ENCODE peak calls at places on chromosomes 12 and 14, in four cellular contexts. E is upper lobe of right lung, V is MCF 10A, W is left ventricle myocardium inferior. M is an unnamed sample.

GRCh38 chr12:55687746-55688145 is 20.0 kb downstream of the ITGA7 start:
- DNase-seq in V (no peak), W (no peak), E (peak; percentile 31), M (no peak)

GRCh38 chr12:102593128-102593527 is 112.8 kb upstream of the IGF1 start:
- DNase-seq in W (no peak), E (no peak), V (peak; percentile 5), M (no peak)

GRCh38 chr14:73787760-73788508 is 63.7 kb upstream of the PTGR2 start:
- DNase-seq in W (no peak), V (peak; percentile 52), E (no peak), M (no peak)

GRCh38 chr12:105106621-105107020 is 910 bp upstream of the WASHC4 start:
- DNase-seq in V (no peak), W (no peak), E (no peak), M (no peak)

GRCh38 chr12:89451876-89452275 is 72.7 kb downstream of the GALNT4 start:
- DNase-seq in V (peak; percentile 21), W (peak; percentile 25), E (no peak), M (peak; percentile 57)

GRCh38 chr12:124764451-124764850 is 99.2 kb downstream of the SCARB1 start:
- DNase-seq in W (peak; percentile 61), E (no peak), V (peak; percentile 62), M (no peak)

GRCh38 chr12:67877697-67878096 is 111.5 kb upstream of the IFNG-AS1 start:
- DNase-seq in V (no peak), E (no peak), W (no peak), M (no peak)

GRCh38 chr12:75908961-75909699 is 122.4 kb downstream of the PHLDA1 start:
- DNase-seq in V (peak; percentile 82), W (peak; percentile 78), E (no peak), M (peak; percentile 9)

GRCh38 chr12:58728397-58728796 is 191.9 kb downstream of the LRIG3 start:
- DNase-seq in W (no peak), E (no peak), V (peak; percentile 27), M (no peak)

GRCh38 chr14:36408388-36408787 is 88.0 kb upstream of the MBIP start:
- DNase-seq in W (no peak), E (no peak), V (peak; percentile 2), M (no peak)

GRCh38 chr14:63192085-63192484 is 12.2 kb upstream of the RHOJ start:
- DNase-seq in V (no peak), W (no peak), E (no peak), M (no peak)

GRCh38 chr12:7013101-7013500 is 5.2 kb downstream of the LPCAT3 start:
- DNase-seq in V (no peak), W (no peak), E (no peak), M (no peak)

GRCh38 chr14:95038521-95039250 is 118.6 kb downstream of the DICER1 start:
- DNase-seq in V (no peak), W (no peak), E (peak; percentile 34), M (no peak)

GRCh38 chr14:54908230-54908629 is 5.6 kb upstream of the GCH1 start:
- DNase-seq in E (no peak), W (no peak), V (no peak), M (no peak)

GRCh38 chr12:3092770-3093169 is 15.6 kb downstream of the TSPAN9 start:
- DNase-seq in V (no peak), E (no peak), W (no peak), M (no peak)

GRCh38 chr12:95118138-95118787 is 44.8 kb upstream of the NR2C1 start:
- DNase-seq in W (no peak), V (peak; percentile 71), E (no peak), M (no peak)

DNA sequence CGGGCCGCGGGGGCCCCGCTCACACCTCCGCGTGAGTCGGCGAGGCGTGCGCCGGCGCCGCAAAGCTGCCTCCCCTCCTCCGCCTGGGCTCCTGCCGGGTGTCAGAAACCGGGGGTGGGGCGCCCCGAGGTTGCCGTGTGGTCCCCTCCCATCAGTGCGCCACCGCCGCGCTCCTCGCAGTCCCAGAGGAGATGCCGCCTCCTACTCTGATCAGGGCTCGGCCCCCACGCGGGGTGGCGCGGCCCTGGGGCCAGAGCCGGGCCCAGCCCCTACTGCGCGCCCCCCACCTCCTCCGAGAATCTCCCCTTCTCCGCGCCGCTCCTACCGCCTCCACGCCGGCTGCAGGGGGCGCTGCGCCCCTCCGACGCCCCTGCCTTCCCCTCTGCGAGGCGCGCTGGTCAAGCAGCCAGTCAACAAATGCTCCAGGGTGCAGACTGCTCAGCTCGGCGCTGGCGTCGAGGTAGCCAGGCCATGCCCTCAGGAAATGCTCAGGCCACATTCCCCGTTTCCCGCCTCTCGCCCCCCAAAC is 467 bp upstream of the JAG2 start:
- DNase-seq in W (no peak), E (no peak), V (no peak), M (peak; percentile 88)
- TF ChIP-seq CTCF in W (peak; percentile 65), E (peak; percentile 45), V (peak; percentile 20), M (peak; percentile 73)

DNA sequence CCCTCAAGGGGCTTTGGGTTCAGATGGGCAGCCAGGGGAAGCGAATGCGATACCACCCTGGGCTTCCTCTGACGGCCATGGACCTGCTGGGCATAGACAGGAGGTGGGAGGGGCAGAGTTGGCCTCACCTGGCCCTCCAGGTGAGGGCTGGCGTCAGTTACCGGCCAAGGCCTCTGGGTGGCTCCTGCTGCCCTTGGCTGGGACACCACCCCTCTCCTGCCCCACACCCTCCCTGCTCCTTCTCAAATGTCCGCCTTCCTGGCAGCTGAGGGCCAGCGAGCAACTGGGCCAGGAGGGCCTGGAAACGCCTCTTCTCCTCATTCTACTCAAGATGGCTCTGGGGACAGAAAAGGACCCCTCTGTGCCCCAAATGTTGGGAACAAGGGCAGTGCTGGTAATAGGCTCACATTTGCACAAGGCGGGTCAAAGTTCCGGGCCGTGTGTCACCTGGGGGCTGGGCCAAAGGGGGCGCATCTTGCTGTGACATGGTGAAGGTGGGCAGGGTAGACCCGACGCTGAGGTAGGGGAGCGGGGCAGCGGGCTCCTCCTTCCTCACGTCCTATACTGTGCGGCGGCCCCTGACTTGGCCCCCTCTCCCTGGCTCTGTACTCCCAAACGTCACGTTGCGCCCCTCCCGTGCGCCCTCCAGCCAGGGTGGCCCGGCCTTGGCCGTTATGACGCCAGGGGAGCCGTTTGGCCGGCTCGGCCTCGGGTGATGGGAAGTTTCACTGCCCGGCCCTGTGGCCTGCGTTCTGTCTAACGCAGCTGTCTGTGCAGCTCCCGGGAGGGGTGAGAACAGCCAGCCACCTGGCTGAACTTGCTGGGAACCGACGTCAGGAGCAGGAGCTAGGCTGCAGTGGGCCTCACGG is 18.1 kb upstream of the DLK1 start:
- DNase-seq in W (peak; percentile 70), E (peak; percentile 87), V (peak; percentile 70), M (no peak)
- TF ChIP-seq CTCF in W (no peak), E (peak; percentile 35), V (no peak), M (no peak)

DNA sequence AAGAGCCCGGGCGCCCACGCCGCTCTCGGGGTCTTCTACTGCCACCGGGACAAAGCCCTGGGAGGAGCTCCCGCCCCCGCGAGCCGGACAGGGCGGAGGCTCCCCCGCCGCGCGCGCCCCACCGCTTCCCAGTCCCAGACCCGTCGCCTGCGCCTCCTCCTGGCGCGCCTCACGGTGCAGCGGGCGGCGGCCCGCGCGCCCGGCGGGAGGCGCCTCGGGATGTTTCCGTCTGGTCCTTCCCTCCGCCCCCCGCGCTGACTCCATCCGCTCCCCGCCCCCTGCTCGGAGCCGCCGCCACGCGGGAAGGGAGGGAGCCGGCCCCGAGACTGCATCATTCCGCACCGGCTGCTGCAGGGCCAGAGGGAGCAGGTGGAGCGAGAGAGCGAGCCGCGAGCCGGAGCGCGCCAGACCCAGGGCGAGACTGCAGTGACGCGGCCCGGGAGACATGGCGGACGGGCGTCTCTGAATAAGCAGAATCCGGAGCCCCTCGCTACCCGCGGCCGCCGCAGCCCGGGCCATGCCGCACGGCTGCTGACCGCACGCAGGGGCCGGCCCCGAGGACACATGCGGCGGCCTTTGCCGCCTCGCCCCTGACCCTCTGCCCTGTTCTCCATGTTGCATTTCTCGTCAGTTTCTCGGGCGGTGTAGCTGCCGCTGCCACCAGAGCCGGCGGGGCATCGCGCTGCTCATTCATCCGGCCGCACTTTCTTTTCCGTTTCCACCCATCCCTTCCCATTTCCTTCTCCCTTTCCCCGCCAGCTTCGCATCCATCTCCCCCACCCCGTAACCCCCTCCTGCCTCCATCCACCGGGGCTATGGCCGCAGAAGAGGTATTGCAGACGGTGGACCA is at the start of gene BICD1:
- DNase-seq in W (peak; percentile 90), E (peak; percentile 90), V (peak; percentile 89), M (peak; percentile 89)
- TF ChIP-seq CTCF in W (peak; percentile 61), E (peak; percentile 28), V (peak; percentile 25), M (peak; percentile 18)

GRCh38 chr12:12415886-12416285 is 59.0 kb downstream of the BORCS5 start:
- DNase-seq in E (no peak), V (no peak), W (no peak), M (no peak)
- TF ChIP-seq CTCF in E (no peak), V (no peak), W (no peak), M (no peak)

GRCh38 chr14:75165586-75166391 is 10.6 kb downstream of the TMED10 start:
- DNase-seq in W (no peak), V (no peak), E (no peak), M (no peak)

GRCh38 chr14:75164809-75165208 is 11.6 kb downstream of the TMED10 start:
- DNase-seq in E (no peak), V (no peak), W (no peak), M (no peak)

GRCh38 chr14:75163677-75164076 is 12.7 kb downstream of the TMED10 start:
- DNase-seq in W (no peak), V (no peak), E (no peak), M (no peak)

GRCh38 chr14:75158843-75159614 is 17.4 kb downstream of the TMED10 start:
- DNase-seq in E (no peak), W (no peak), V (no peak), M (no peak)

GRCh38 chr14:75162631-75163030 is 13.8 kb downstream of the TMED10 start:
- DNase-seq in W (no peak), V (no peak), E (no peak), M (no peak)
- TF ChIP-seq CTCF in W (no peak), V (no peak), E (no peak), M (no peak)

GRCh38 chr14:96255501-96256366 is at the start of gene BDKRB1:
- DNase-seq in W (no peak), E (no peak), V (peak; percentile 86), M (no peak)

GRCh38 chr14:96254696-96255095 is 1.3 kb upstream of the BDKRB1 start:
- DNase-seq in E (no peak), W (no peak), V (no peak), M (no peak)

GRCh38 chr14:96257900-96258299 is 1.9 kb downstream of the BDKRB1 start:
- DNase-seq in W (no peak), V (no peak), E (no peak), M (no peak)

GRCh38 chr14:96257056-96257455 is 1.0 kb downstream of the BDKRB1 start:
- DNase-seq in W (no peak), V (no peak), E (no peak), M (no peak)

GRCh38 chr14:96256420-96256819 is 410 bp downstream of the BDKRB1 start:
- DNase-seq in V (peak; percentile 71), E (no peak), W (no peak), M (no peak)
- TF ChIP-seq CTCF in V (peak; percentile 11), E (no peak), W (no peak), M (no peak)

GRCh38 chr12:51403159-51403558 is 12.0 kb upstream of the GALNT6 start:
- DNase-seq in W (no peak), E (no peak), V (no peak), M (no peak)
- TF ChIP-seq CTCF in W (no peak), E (no peak), V (no peak), M (no peak)

GRCh38 chr12:107169200-107169599 is 75.9 kb upstream of the CRY1 start:
- DNase-seq in E (no peak), V (peak; percentile 68), W (no peak), M (no peak)
- TF ChIP-seq CTCF in E (no peak), V (no peak), W (no peak), M (no peak)

M was measured in endothelial cell.